ENCODE peak calls at places on chromosomes 4 and X, in four cellular contexts. V is K562, U is SK-N-SH, C is HCT116. F is an unnamed sample.

GRCh38 chr4:128355301-128355700 is 67.7 kb upstream of the PGRMC2 start:
- DNase-seq in V (peak), C (no peak), U (peak), F (no peak)

GRCh38 chrX:1448793-1449580 is 3.7 kb downstream of the ASMTL start:
- DNase-seq in V (no peak), U (no peak), C (no peak), F (no peak)

GRCh38 chr4:90030953-90031352 is 96.2 kb upstream of the CCSER1 start:
- DNase-seq in V (no peak), U (no peak), C (peak), F (no peak)

GRCh38 chr4:170875868-170876267 is 786.1 kb upstream of the AADAT start:
- DNase-seq in C (peak), U (peak), V (no peak), F (no peak)

GRCh38 chrX:112670964-112671363 is 8.8 kb downstream of the LHFPL1 start:
- DNase-seq in U (no peak), V (no peak), C (no peak), F (no peak)

GRCh38 chr4:1296324-1297022 is 6.8 kb downstream of the MAEA start:
- DNase-seq in V (no peak), U (no peak), C (no peak), F (no peak)

GRCh38 chrX:18833071-18833731 is 125.8 kb downstream of the PPEF1 start:
- DNase-seq in U (peak), V (no peak), C (no peak), F (no peak)

GRCh38 chr4:143431526-143432257 is 81.8 kb upstream of the SMARCA5 start:
- DNase-seq in C (no peak), V (no peak), U (no peak), F (no peak)

GRCh38 chr4:7430368-7430964 is 4.3 kb downstream of the PSAPL1 start:
- DNase-seq in C (peak), U (no peak), V (no peak), F (no peak)

GRCh38 chr4:75895744-75896314 is 6.4 kb downstream of the PPEF2 start:
- DNase-seq in C (peak), V (peak), U (peak), F (peak)

GRCh38 chrX:78024349-78025108 is 55.1 kb upstream of the PGAM4 start:
- DNase-seq in U (peak), V (peak), C (peak), F (peak)

GRCh38 chr4:139619644-139620043 is 46.0 kb upstream of the MGST2 start:
- DNase-seq in V (peak), U (no peak), C (no peak), F (no peak)

GRCh38 chr4:70734971-70735370 is 13.2 kb downstream of the RUFY3 start:
- DNase-seq in V (no peak), U (no peak), C (no peak), F (no peak)

GRCh38 chrX:666762-667161 is 36.2 kb downstream of the SHOX start:
- DNase-seq in V (no peak), C (no peak), U (no peak), F (no peak)

GRCh38 chr4:24203896-24204295 is 314.0 kb upstream of the PPARGC1A start:
- DNase-seq in C (no peak), U (no peak), V (no peak), F (no peak)

GRCh38 chr4:74527049-74527448 is 82.1 kb downstream of the AREG start:
- DNase-seq in V (no peak), C (no peak), U (no peak), F (no peak)

GRCh38 chrX:47097018-47097417 is 18.8 kb downstream of the RGN start:
- DNase-seq in V (no peak), U (no peak), C (no peak), F (no peak)

GRCh38 chr4:105060628-105061027 is 86.0 kb upstream of the TET2 start:
- DNase-seq in V (no peak), U (no peak), C (no peak), F (no peak)

GRCh38 chr4:40325406-40326019 is 9.6 kb upstream of the CHRNA9 start:
- DNase-seq in U (peak), V (peak), C (peak), F (no peak)

GRCh38 chr4:18880850-18881249 is 859.3 kb upstream of the LCORL start:
- DNase-seq in V (no peak), C (no peak), U (no peak), F (no peak)

GRCh38 chr4:184983660-184984356 is 34.5 kb upstream of the HELT start:
- DNase-seq in V (peak), C (peak), U (peak), F (no peak)

GRCh38 chr4:94516067-94516466 is 64.3 kb downstream of the PDLIM5 start:
- DNase-seq in U (no peak), C (no peak), V (no peak), F (no peak)

GRCh38 chr4:76194325-76194724 is 19.3 kb downstream of the SCARB2 start:
- DNase-seq in C (no peak), V (peak), U (no peak), F (no peak)

GRCh38 chrX:112642349-112642748 is 37.4 kb downstream of the LHFPL1 start:
- DNase-seq in V (peak), U (peak), C (peak), F (peak)

GRCh38 chr4:67712650-67713530 is 11.9 kb upstream of the UBA6 start:
- DNase-seq in C (no peak), U (no peak), V (no peak), F (no peak)

GRCh38 chr4:128600996-128601857 is 208.3 kb upstream of the JADE1 start:
- DNase-seq in V (peak), C (peak), U (peak), F (peak)

GRCh38 chr4:107825072-107825789 is 499 bp downstream of the SGMS2 start:
- DNase-seq in C (no peak), U (peak), V (no peak), F (no peak)

GRCh38 chr4:185933078-185933581 is 121.1 kb upstream of the SORBS2 start:
- DNase-seq in U (no peak), C (no peak), V (no peak), F (no peak)

GRCh38 chrX:22136711-22137110 is 104.6 kb downstream of the PHEX start:
- DNase-seq in V (no peak), U (no peak), C (no peak), F (no peak)

GRCh38 chrX:22134681-22135080 is 102.6 kb downstream of the PHEX start:
- DNase-seq in C (no peak), U (peak), V (no peak), F (no peak)

GRCh38 chrX:22135994-22136684 is 104.0 kb downstream of the PHEX start:
- DNase-seq in U (peak), C (peak), V (peak), F (no peak)

GRCh38 chrX:22141061-22141460 is 108.9 kb downstream of the PHEX start:
- DNase-seq in C (no peak), U (no peak), V (no peak), F (no peak)

DNA sequence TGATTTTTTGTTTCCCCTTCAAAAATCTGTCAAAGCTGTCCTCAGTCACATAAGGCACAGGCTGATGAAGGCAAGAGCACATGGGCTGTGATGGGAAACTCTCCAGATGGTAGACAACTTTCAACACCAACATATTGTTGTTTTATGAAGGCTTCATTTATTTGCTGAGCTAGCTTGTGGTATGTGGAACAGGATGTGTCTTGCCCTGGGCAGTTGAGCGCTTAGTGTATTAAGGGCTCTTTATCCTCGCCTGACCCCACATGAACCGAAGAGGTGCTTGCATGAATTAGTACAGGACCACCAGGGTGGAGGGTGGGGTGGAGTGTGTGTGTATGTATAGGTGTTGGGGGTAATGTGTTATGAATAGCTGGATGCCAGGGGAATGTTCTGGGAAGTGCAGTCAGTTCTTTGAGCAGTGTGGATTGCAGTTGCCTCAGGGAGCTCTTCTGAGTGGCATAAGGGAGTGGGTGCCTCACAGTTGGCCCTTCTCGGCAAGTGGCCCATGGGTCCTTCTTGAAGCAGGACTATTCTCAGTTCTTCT is 103.1 kb downstream of the PHEX start:
- DNase-seq in V (no peak), C (no peak), U (no peak), F (no peak)
- H3K27ac ChIP-seq in V (no peak), C (no peak), U (no peak), F (peak)

GRCh38 chr4:37904824-37905223 is 13.9 kb downstream of the TBC1D1 start:
- DNase-seq in U (no peak), V (no peak), C (no peak), F (no peak)
- TF ChIP-seq SIN3A in U (no peak), V (no peak), C (no peak), F (no peak)

GRCh38 chr4:150310159-150310895 is 232.1 kb downstream of the DCLK2 start:
- DNase-seq in C (no peak), U (no peak), V (no peak), F (no peak)
- H3K27ac ChIP-seq in C (no peak), U (peak), V (no peak), F (no peak)

GRCh38 chrX:15384304-15384703 is at the start of gene VEGFD:
- DNase-seq in C (no peak), U (no peak), V (no peak), F (no peak)
- TF ChIP-seq SIN3A in C (no peak), U (no peak), V (no peak), F (no peak)

GRCh38 chrX:11105080-11105479 is 6.1 kb upstream of the HCCS start:
- DNase-seq in C (no peak), V (peak), U (no peak), F (no peak)
- H3K27ac ChIP-seq in C (no peak), V (no peak), U (no peak), F (no peak)

GRCh38 chr4:144782345-144782744 is 136.4 kb downstream of the HHIP start:
- DNase-seq in C (no peak), V (no peak), U (no peak), F (no peak)

GRCh38 chr4:144788469-144788868 is 142.5 kb downstream of the HHIP start:
- DNase-seq in V (no peak), C (no peak), U (no peak), F (no peak)

DNA sequence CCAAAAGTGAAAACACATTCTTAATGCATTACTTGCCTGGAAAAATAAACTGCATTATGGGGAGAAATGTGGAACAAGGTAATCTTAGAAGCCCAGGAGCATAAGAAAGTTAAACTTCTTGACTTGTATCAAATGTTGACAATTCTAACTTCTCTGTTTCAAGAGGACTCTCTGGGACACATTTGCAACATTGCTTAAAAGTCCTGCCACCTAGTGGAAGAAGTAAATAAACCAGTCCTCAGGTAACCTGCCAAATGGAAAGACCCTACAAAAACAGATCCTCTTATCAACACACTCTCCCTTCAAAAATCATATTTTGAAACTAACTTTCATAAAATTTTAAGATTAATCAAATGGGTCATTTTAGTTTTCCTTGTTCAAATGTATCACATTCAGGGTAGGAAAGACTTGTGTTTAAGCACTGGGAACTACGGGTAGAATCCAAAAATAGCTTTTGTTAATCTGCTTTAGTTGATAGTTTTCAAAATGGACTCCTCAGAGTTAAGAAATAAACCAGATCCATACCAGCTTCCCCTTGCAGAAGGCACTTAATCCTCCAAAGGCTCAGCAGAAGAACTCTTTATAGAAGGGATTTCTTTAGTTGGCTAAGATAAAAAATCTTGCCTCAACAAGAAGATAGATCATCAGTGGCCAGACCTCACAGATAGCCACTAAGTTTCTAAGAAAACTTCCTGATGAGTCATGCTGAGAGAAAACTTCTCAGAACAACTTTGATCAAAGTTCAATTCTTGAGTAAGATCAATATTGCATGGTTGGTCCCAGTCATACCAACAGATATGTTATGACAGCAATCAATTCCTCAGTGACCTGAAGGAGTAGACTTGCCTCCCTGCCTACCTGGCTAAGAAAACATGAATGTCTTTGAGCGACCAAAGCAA is 141.7 kb downstream of the HHIP start:
- DNase-seq in V (peak), C (peak), U (peak), F (peak)
- TF ChIP-seq SIN3A in V (no peak), C (no peak), U (no peak), F (no peak)